ENCODE peak calls at places on chromosome 13, in four cellular contexts. O is HepG2, Z is GM12878, T is K562. E is an unnamed sample.

GRCh38 chr13:52061587-52061986 is 37.1 kb downstream of the UTP14C start:
- DNase-seq in O (no peak), T (no peak), Z (no peak), E (peak)

GRCh38 chr13:48505597-48506091 is 27.2 kb downstream of the RCBTB2 start:
- DNase-seq in T (no peak), O (no peak), Z (peak), E (no peak)

GRCh38 chr13:48349525-48349924 is 46.0 kb downstream of the RB1 start:
- DNase-seq in O (no peak), T (no peak), Z (no peak), E (no peak)

GRCh38 chr13:36131931-36132297 is 732 bp upstream of the DCLK1 start:
- DNase-seq in T (no peak), Z (no peak), O (no peak), E (no peak)

GRCh38 chr13:26487781-26488180 is 69.7 kb upstream of the WASF3 start:
- DNase-seq in Z (no peak), O (no peak), T (no peak), E (no peak)

GRCh38 chr13:113631341-113632095 is 26.5 kb downstream of the ATP4B start:
- DNase-seq in O (no peak), T (no peak), Z (no peak), E (no peak)

GRCh38 chr13:93227280-93227905 is 786 bp downstream of the GPC6 start:
- DNase-seq in T (peak), O (peak), Z (no peak), E (no peak)

GRCh38 chr13:94656766-94657165 is 55.1 kb downstream of the GPR180 start:
- DNase-seq in O (no peak), Z (peak), T (peak), E (peak)

GRCh38 chr13:110161112-110161897 is 145.7 kb downstream of the COL4A1 start:
- DNase-seq in O (no peak), T (no peak), Z (no peak), E (no peak)

GRCh38 chr13:111312944-111313590 is 7.4 kb upstream of the TEX29 start:
- DNase-seq in Z (no peak), O (no peak), T (no peak), E (no peak)

GRCh38 chr13:75263741-75264407 is 218.1 kb downstream of the TBC1D4 start:
- DNase-seq in Z (no peak), O (no peak), T (no peak), E (no peak)

DNA sequence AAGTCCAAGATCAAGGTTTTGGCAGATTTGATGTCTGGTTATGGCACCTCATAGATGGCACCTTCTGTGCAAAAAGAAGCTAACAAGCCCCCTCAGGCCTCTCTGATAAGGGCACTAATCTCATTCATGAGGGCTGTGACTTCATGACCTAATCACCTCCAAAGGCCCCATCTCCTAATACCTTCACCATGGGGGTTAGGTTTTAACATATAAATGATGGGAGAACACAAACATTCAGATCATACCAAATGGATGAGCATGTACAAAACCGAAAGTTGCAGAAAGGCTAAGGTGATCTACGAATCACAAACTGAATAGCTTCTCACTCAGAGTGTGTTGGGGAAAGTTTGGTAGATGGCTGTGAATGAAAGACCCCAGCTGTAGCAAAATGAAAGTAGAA is 217.4 kb downstream of the TBC1D4 start:
- DNase-seq in Z (no peak), O (no peak), T (no peak), E (no peak)
- TF ChIP-seq MYC in Z (no peak), O (no peak), T (no peak), E (no peak)

GRCh38 chr13:27964741-27965323 is 4.3 kb downstream of the CDX2 start:
- DNase-seq in Z (no peak), T (no peak), O (no peak), E (no peak)

GRCh38 chr13:27966641-27967202 is 2.4 kb downstream of the CDX2 start:
- DNase-seq in Z (no peak), T (no peak), O (no peak), E (no peak)

GRCh38 chr13:27965740-27966640 is 3.1 kb downstream of the CDX2 start:
- DNase-seq in O (no peak), T (no peak), Z (no peak), E (no peak)

GRCh38 chr13:27967203-27967735 is 1.8 kb downstream of the CDX2 start:
- DNase-seq in Z (no peak), O (no peak), T (no peak), E (no peak)

GRCh38 chr13:27965343-27965739 is 3.8 kb downstream of the CDX2 start:
- DNase-seq in T (no peak), Z (no peak), O (no peak), E (no peak)
- TF ChIP-seq EZH2 in T (no peak), Z (no peak), O (no peak), E (no peak)

DNA sequence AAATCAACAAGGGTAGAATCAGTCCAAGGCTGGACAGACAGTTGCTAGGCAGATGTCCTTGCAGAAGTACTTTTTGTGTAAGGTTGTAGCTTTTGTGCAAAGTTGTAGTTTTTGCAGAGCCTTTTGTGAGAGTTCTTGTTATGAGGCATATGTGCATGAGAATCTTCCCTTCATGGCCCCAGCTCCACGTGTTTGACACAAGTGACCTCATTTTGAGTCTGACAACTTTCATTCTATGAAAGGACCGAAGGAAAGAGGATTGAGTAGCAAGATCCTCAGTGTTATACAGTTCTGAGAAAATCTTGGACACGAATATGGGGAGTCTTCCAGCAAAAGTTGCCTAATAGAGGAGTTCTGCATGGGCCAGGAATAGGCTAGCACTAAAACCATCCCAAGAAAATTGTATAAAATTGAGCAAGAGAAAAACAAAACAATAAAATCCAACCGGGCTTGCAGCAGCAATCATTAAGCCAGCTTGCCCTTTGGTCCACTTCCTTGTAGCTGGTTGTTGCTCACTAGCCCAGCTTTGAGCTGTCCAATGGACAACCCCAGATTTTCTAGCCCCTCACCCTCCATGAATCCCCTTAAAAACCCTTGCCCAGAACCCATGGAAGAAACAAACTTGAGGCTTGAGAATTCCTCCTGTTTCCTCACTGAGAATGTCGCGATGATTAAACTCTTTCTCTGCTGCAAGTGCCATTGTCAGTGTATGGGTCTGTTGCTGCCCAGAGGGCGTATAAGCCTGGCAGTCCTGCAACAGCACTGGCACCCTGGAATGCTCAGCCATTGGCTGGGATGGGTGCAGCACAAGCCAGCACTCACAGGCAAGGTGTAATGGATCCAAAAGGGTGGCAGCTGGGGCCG is 6.5 kb downstream of the EPSTI1 start:
- DNase-seq in O (no peak), T (no peak), Z (no peak), E (no peak)
- TF ChIP-seq POLR2A in O (no peak), T (no peak), Z (no peak), E (no peak)

GRCh38 chr13:99273128-99273527 is 14.9 kb upstream of the GPR18 start:
- DNase-seq in O (no peak), Z (no peak), T (no peak), E (no peak)

GRCh38 chr13:99276706-99277105 is 18.5 kb upstream of the GPR18 start:
- DNase-seq in O (no peak), T (no peak), Z (no peak), E (no peak)

GRCh38 chr13:99277629-99278028 is 19.4 kb upstream of the GPR18 start:
- DNase-seq in T (no peak), Z (no peak), O (no peak), E (no peak)

GRCh38 chr13:99272481-99272880 is 14.3 kb upstream of the GPR18 start:
- DNase-seq in O (no peak), T (no peak), Z (no peak), E (no peak)

DNA sequence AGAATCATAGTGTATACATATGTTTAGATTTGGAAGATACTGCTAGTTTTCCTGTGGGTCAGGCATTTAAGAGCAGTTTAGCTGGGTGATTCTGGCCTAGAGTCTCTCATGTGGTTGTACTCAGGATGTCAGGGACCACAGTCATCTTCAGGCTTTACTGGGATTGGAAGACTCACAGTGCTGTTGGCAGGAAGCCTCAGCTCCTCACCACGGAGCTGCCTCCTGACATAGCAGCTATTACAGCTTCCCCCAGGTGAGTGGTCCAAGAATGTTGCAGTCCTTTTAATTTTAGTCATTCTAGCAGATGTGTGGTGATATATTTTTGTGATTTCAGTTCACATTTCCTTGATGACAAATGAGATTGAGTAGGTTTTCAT is 16.9 kb upstream of the GPR18 start:
- DNase-seq in O (no peak), Z (no peak), T (no peak), E (no peak)
- TF ChIP-seq MYC in O (no peak), Z (no peak), T (no peak), E (no peak)

DNA sequence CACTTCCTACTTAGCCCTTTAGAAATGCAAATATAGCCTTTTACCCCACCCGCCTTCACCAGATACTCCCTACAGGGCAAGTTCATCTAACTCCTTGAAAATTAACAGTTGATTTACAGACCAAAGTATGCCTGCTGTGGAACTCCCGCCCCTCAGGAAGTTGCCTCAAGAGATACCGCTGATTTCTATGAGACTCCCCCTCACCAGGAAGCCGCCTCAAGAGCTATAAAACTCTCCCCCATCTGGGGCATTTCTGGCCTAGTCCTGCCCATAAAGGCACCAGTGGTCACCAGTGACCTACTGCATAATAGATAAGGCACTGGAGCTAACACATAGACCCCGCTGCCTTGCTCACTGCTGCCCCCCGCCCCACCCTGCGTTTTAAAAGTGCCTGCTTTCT is 201.7 kb upstream of the UBL3 start:
- DNase-seq in O (no peak), T (no peak), Z (no peak), E (no peak)
- TF ChIP-seq EZH2 in O (no peak), T (no peak), Z (no peak), E (no peak)

GRCh38 chr13:46158983-46159382 is 23.0 kb downstream of the LCP1 start:
- DNase-seq in O (no peak), T (no peak), Z (no peak), E (no peak)

GRCh38 chr13:46150134-46150693 is 31.8 kb downstream of the LCP1 start:
- DNase-seq in Z (no peak), O (no peak), T (no peak), E (no peak)

GRCh38 chr13:46158222-46158621 is 23.8 kb downstream of the LCP1 start:
- DNase-seq in Z (no peak), O (no peak), T (no peak), E (no peak)

GRCh38 chr13:46152627-46153328 is 29.2 kb downstream of the LCP1 start:
- DNase-seq in Z (no peak), O (peak), T (no peak), E (no peak)

GRCh38 chr13:46154136-46154854 is 27.7 kb downstream of the LCP1 start:
- DNase-seq in T (no peak), Z (no peak), O (no peak), E (no peak)
- TF ChIP-seq POLR2A in T (no peak), Z (no peak), O (no peak), E (no peak)

GRCh38 chr13:24097667-24098066 is 62.9 kb upstream of the SPATA13 start:
- DNase-seq in O (no peak), T (no peak), Z (no peak), E (no peak)

GRCh38 chr13:24100152-24100551 is 60.4 kb upstream of the SPATA13 start:
- DNase-seq in T (no peak), O (no peak), Z (no peak), E (no peak)

GRCh38 chr13:24096659-24097058 is 63.9 kb upstream of the SPATA13 start:
- DNase-seq in O (no peak), Z (no peak), T (no peak), E (no peak)

GRCh38 chr13:24092108-24092507 is 68.4 kb upstream of the SPATA13 start:
- DNase-seq in Z (no peak), T (no peak), O (no peak), E (peak)

GRCh38 chr13:24097064-24097463 is 63.5 kb upstream of the SPATA13 start:
- DNase-seq in O (peak), Z (peak), T (no peak), E (no peak)
- TF ChIP-seq MYC in O (no peak), Z (no peak), T (no peak), E (no peak)

GRCh38 chr13:27794921-27795717 is 2.8 kb downstream of the GSX1 start:
- DNase-seq in O (no peak), Z (no peak), T (no peak), E (no peak)

GRCh38 chr13:27796544-27797227 is 4.4 kb downstream of the GSX1 start:
- DNase-seq in O (no peak), T (no peak), Z (no peak), E (no peak)

GRCh38 chr13:27794075-27794691 is 1.9 kb downstream of the GSX1 start:
- DNase-seq in T (no peak), O (no peak), Z (no peak), E (no peak)

GRCh38 chr13:27795718-27796019 is 3.4 kb downstream of the GSX1 start:
- DNase-seq in T (no peak), Z (no peak), O (no peak), E (no peak)

GRCh38 chr13:27797228-27797624 is 4.9 kb downstream of the GSX1 start:
- DNase-seq in T (no peak), Z (no peak), O (no peak), E (peak)
- TF ChIP-seq EZH2 in T (no peak), Z (no peak), O (no peak), E (peak)

GRCh38 chr13:39037410-39037879 is 444 bp downstream of the PROSER1 start:
- DNase-seq in Z (no peak), T (no peak), O (no peak), E (no peak)
- TF ChIP-seq POLR2A in Z (no peak), T (no peak), O (no peak), E (no peak)